ENCODE peak calls at places on chromosomes 2 and 18, in ten cellular contexts. Q is pancreas; Y is brain microvascular endothelial cell; J is lower lobe of right lung; A is lung; O is K562; T is neural progenitor cell; M is PC-3; N is AG04450; B is CD4-positive, alpha-beta memory T cell. P is an unnamed sample.

GRCh38 chr18:9333441-9334350 is 877 bp upstream of the TWSG1 start:
- DNase-seq in M (no peak), B (peak; percentile 71), T (peak; percentile 85), Y (no peak), O (no peak), A (no peak), J (peak; percentile 46), Q (no peak), N (no peak), P (peak; percentile 2)

GRCh38 chr2:197241153-197241552 is 69.4 kb downstream of the ANKRD44 start:
- DNase-seq in A (no peak), M (no peak), N (no peak), Y (no peak), Q (no peak), J (no peak), O (no peak), B (no peak), T (no peak), P (no peak)

GRCh38 chr2:38505779-38506178 is 96.9 kb downstream of the HNRNPLL start:
- DNase-seq in Y (peak; percentile 48), A (peak; percentile 51), J (no peak), B (no peak), N (peak; percentile 52), T (no peak), Q (peak; percentile 30), O (no peak), M (peak; percentile 24), P (no peak)

GRCh38 chr2:165563468-165564225 is 94.1 kb downstream of the CSRNP3 start:
- DNase-seq in O (no peak), T (peak; percentile 29), M (peak; percentile 47), J (no peak), Q (no peak), A (no peak), B (no peak), Y (no peak), N (no peak), P (no peak)

GRCh38 chr2:201345636-201346213 is 11.4 kb downstream of the FLACC1 start:
- DNase-seq in A (no peak), Y (no peak), T (no peak), B (no peak), N (no peak), J (no peak), O (no peak), Q (no peak), M (no peak), P (no peak)

GRCh38 chr18:34122724-34123334 is 101.9 kb downstream of the NOL4 start:
- DNase-seq in J (no peak), T (peak; percentile 72), B (no peak), Y (peak; percentile 73), A (peak; percentile 31), O (peak; percentile 22), Q (no peak), N (peak; percentile 21), M (peak; percentile 67), P (no peak)

GRCh38 chr2:236526459-236527197 is 43.0 kb upstream of the ACKR3 start:
- DNase-seq in T (no peak), Y (no peak), J (no peak), A (no peak), B (no peak), Q (no peak), N (no peak), O (no peak), M (no peak), P (no peak)

GRCh38 chr2:67462741-67463496 is 65.8 kb downstream of the ETAA1 start:
- DNase-seq in B (no peak), J (no peak), A (no peak), N (no peak), Q (no peak), T (no peak), M (peak; percentile 54), Y (no peak), O (no peak), P (no peak)

GRCh38 chr2:95348609-95349567 is 51.7 kb downstream of the KCNIP3 start:
- DNase-seq in B (no peak), N (no peak), A (no peak), M (no peak), Q (peak; percentile 12), T (no peak), J (no peak), Y (no peak), O (no peak), P (no peak)

GRCh38 chr2:95346236-95346737 is 49.1 kb downstream of the KCNIP3 start:
- DNase-seq in B (no peak), N (no peak), A (no peak), Y (no peak), Q (peak; percentile 59), T (no peak), M (peak; percentile 75), J (peak; percentile 63), O (peak; percentile 89), P (no peak)

GRCh38 chr2:95347681-95348608 is 50.8 kb downstream of the KCNIP3 start:
- DNase-seq in T (no peak), O (no peak), M (no peak), Y (no peak), Q (peak; percentile 12), J (no peak), N (no peak), A (no peak), B (no peak), P (no peak)

GRCh38 chr2:95345415-95346235 is 48.5 kb downstream of the KCNIP3 start:
- DNase-seq in T (peak; percentile 89), N (peak; percentile 20), M (peak; percentile 87), A (peak; percentile 81), J (peak; percentile 85), Q (peak; percentile 75), Y (peak; percentile 62), B (no peak), O (peak; percentile 89), P (peak; percentile 30)

DNA sequence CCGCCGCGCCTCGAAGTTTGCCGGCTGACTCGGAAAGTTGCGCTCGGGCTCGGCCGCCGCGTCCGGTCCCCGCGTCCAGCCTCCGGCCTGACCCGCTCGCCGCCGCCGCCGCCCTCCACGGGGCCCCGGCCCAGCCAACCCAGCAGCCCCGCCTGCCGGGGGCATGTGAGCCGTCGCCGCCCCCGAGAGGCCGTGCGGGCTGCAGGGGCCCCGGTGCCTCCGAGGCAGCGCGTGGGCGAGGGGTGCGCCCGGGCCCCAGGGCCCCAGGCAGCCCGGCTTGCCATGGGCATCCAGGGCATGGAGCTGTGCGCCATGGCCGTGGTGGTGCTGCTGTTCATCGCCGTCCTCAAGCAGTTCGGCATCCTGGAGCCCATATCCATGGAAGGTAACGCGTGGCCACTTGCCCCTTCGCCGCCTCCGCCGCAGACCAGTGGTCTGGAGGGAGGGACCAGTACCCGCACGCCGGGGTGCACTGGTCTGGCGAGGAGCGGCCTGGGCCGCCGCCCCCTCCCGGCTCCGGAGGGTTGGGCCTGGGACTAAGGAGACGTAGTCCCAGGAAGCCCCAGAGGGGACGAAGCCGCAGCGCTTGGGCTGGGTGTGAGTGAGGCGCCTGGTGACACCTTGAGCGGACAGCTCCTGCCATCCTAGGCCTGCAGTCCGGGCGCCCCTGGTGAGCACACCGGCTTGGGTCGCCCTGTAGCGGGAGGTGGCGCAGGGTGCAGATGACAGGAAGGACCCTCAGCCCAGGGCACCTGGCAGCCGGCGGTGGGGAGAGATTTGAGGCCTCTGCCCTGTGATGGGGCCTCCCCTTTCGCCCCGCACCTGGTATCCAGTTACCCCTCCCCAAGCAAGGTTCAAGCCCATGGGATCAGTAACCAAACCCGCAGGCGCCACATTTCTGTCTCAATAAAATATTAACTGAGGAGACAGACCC is 49.9 kb downstream of the KCNIP3 start:
- DNase-seq in T (peak; percentile 59), J (no peak), N (no peak), A (no peak), B (no peak), Y (no peak), O (peak; percentile 39), M (peak; percentile 8), Q (peak; percentile 20), P (no peak)
- H3K27me3 ChIP-seq in T (peaks cover 97% of the 10 kb centered on the region), J (peaks cover 44% of the 10 kb centered on the region), N (peaks cover 37% of the 10 kb centered on the region), A (no peaks in the 10 kb centered on the region), B (peaks cover 4% of the 10 kb centered on the region), Y (peaks cover 17% of the 10 kb centered on the region), O (peaks cover 13% of the 10 kb centered on the region), M (no peaks in the 10 kb centered on the region), Q (no peaks in the 10 kb centered on the region), P (peaks cover 51% of the 10 kb centered on the region)

GRCh38 chr18:63138469-63139340 is 180.9 kb downstream of the BCL2 start:
- DNase-seq in Q (no peak), M (no peak), A (no peak), B (no peak), O (peak; percentile 16), J (no peak), Y (no peak), T (peak; percentile 68), N (no peak), P (no peak)
- H3K27ac ChIP-seq in Q (no peak overlapping the region), M (no peak overlapping the region), A (peak overlapping the region; percentile 49), B (peak overlapping the region; percentile 32), O (no peak overlapping the region), J (peak overlapping the region; percentile 37), Y (no peak overlapping the region), T (no peak overlapping the region), N (no peak overlapping the region), P (peak overlapping the region; percentile 51)

DNA sequence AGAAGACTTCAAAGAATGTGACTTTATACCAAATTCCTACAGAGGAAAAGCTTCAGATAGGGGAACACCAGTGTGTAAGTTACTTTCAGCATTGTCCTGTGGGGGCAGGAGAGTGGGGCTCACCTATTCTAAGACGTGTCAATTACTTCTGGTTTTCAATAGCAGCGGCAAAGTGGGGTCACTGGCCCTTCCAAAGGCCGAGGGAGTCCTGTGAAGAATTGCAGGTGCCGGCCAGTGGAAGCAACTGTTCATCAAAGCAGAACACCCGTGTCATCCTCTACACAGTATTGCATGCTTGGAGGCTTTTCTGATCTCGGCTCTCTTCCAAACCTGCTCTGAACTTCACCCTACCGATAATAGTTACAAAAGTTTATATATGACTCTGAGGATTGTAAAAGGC is 1176.5 kb upstream of the TMEFF2 start:
- DNase-seq in Y (no peak), Q (no peak), B (no peak), A (no peak), M (no peak), J (no peak), T (peak; percentile 36), N (no peak), O (no peak), P (no peak)
- H3K27me3 ChIP-seq in Y (no peaks in the 10 kb centered on the region), Q (no peaks in the 10 kb centered on the region), B (no peaks in the 10 kb centered on the region), A (no peaks in the 10 kb centered on the region), M (no peaks in the 10 kb centered on the region), J (no peaks in the 10 kb centered on the region), T (no peaks in the 10 kb centered on the region), N (no peaks in the 10 kb centered on the region), O (no peaks in the 10 kb centered on the region), P (no peaks in the 10 kb centered on the region)

GRCh38 chr2:100755441-100755840 is 64.5 kb upstream of the NPAS2 start:
- DNase-seq in M (peak; percentile 86), A (no peak), T (no peak), N (no peak), B (no peak), Q (no peak), O (no peak), Y (no peak), J (no peak), P (no peak)

GRCh38 chr2:100759901-100760300 is 60.0 kb upstream of the NPAS2 start:
- DNase-seq in O (no peak), M (no peak), Q (no peak), J (no peak), T (no peak), A (no peak), B (no peak), N (no peak), Y (no peak), P (no peak)

GRCh38 chr2:100757621-100758394 is 62.1 kb upstream of the NPAS2 start:
- DNase-seq in T (no peak), M (peak; percentile 94), J (no peak), A (no peak), B (no peak), Q (no peak), O (no peak), Y (peak; percentile 85), N (peak; percentile 84), P (no peak)

GRCh38 chr2:100754951-100755350 is 65.0 kb upstream of the NPAS2 start:
- DNase-seq in Y (no peak), J (no peak), M (no peak), N (no peak), B (no peak), O (no peak), T (no peak), Q (no peak), A (no peak), P (no peak)

GRCh38 chr2:100756704-100757103 is 63.2 kb upstream of the NPAS2 start:
- DNase-seq in Q (no peak), Y (no peak), J (no peak), N (no peak), T (no peak), A (no peak), B (no peak), M (peak; percentile 20), O (no peak), P (no peak)
- H3K27ac ChIP-seq in Q (no peak overlapping the region), Y (no peak overlapping the region), J (no peak overlapping the region), N (no peak overlapping the region), T (no peak overlapping the region), A (no peak overlapping the region), B (no peak overlapping the region), M (peak overlapping the region; percentile 87), O (no peak overlapping the region), P (no peak overlapping the region)

P was measured in CD4-positive, alpha-beta T cell.